ENCODE peak calls at places on chromosomes 12 and 14, in ten cellular contexts. Q, O, Z, T, R, W, H, E, V and S are unnamed samples.

GRCh38 chr14:102233081-102233480 is 71.9 kb downstream of the MOK start:
- DNase-seq in Q (no peak), O (no peak), Z (no peak), T (no peak), R (no peak), W (no peak), H (no peak), E (no peak), V (no peak), S (no peak)

GRCh38 chr14:31360919-31361662 is 59.3 kb downstream of the HEATR5A start:
- DNase-seq in Q (no peak), O (no peak), Z (no peak), T (no peak), R (peak; percentile 64), W (peak; percentile 67), H (no peak), E (no peak), V (peak; percentile 72), S (peak; percentile 77)

GRCh38 chr12:52228931-52229330 is 4.1 kb upstream of the KRT7 start:
- DNase-seq in Q (no peak), O (no peak), Z (no peak), T (no peak), R (no peak), W (no peak), H (no peak), E (no peak), V (no peak), S (no peak)

GRCh38 chr14:80388980-80389711 is 177.8 kb upstream of the DIO2 start:
- DNase-seq in Q (no peak), O (no peak), Z (no peak), T (no peak), R (peak; percentile 92), W (peak; percentile 80), H (no peak), E (no peak), V (peak; percentile 95), S (peak; percentile 87)

GRCh38 chr14:37697489-37698121 is 102.2 kb downstream of the TTC6 start:
- DNase-seq in Q (no peak), O (no peak), Z (no peak), T (no peak), R (peak; percentile 80), W (peak; percentile 65), H (no peak), E (no peak), V (peak; percentile 81), S (peak; percentile 79)

GRCh38 chr14:104105071-104105821 is 19.7 kb downstream of the ASPG start:
- DNase-seq in Q (no peak), O (no peak), Z (no peak), T (no peak), R (no peak), W (no peak), H (no peak), E (no peak), V (no peak), S (no peak)

GRCh38 chr12:104351023-104351983 is 47.8 kb downstream of the EID3 start:
- DNase-seq in Q (no peak), O (no peak), Z (no peak), T (no peak), R (no peak), W (no peak), H (no peak), E (no peak), V (no peak), S (no peak)

GRCh38 chr12:25866586-25867378 is 91.7 kb upstream of the RASSF8 start:
- DNase-seq in Q (no peak), O (no peak), Z (no peak), T (no peak), R (no peak), W (no peak), H (no peak), E (peak; percentile 69), V (peak; percentile 38), S (no peak)

GRCh38 chr12:53097564-53098353 is at the start of gene IGFBP6:
- DNase-seq in Q (peak; percentile 56), O (peak; percentile 34), Z (peak; percentile 45), T (peak; percentile 46), R (peak; percentile 34), W (peak; percentile 29), H (peak; percentile 53), E (peak; percentile 11), V (peak; percentile 70), S (peak; percentile 39)

GRCh38 chr14:41144370-41144769 is 462.3 kb upstream of the LRFN5 start:
- DNase-seq in Q (no peak), O (no peak), Z (no peak), T (no peak), R (no peak), W (no peak), H (no peak), E (no peak), V (no peak), S (no peak)

GRCh38 chr14:104510794-104511611 is 68.6 kb upstream of the C14orf180 start:
- DNase-seq in Q (no peak), O (no peak), Z (no peak), T (no peak), R (no peak), W (no peak), H (no peak), E (no peak), V (no peak), S (no peak)

GRCh38 chr12:11839093-11839641 is 189.7 kb downstream of the ETV6 start:
- DNase-seq in Q (no peak), O (no peak), Z (no peak), T (no peak), R (peak; percentile 61), W (no peak), H (no peak), E (peak; percentile 83), V (peak; percentile 55), S (peak; percentile 44)

GRCh38 chr14:105894125-105894977 is 368.0 kb downstream of the TMEM121 start:
- DNase-seq in Q (peak; percentile 3), O (no peak), Z (no peak), T (no peak), R (no peak), W (no peak), H (no peak), E (no peak), V (no peak), S (no peak)